ENCODE peak calls at places on chromosome 1, in eight cellular contexts. O is transverse colon, K is IMR-90, G is A549, F is Peyer's patch, V is right lobe of liver, E is ovary, J is GM12878. U is an unnamed sample.

GRCh38 chr1:23423415-23424170 is 955 bp downstream of the TCEA3 start:
- DNase-seq in K (no peak), G (no peak), O (peak; percentile 88), F (peak; percentile 88), J (no peak), V (peak; percentile 85), E (peak; percentile 74), U (no peak)

GRCh38 chr1:212413902-212414327 is 771 bp downstream of the PACC1 start:
- DNase-seq in O (no peak), G (no peak), J (no peak), K (peak; percentile 14), V (no peak), F (no peak), E (no peak), U (no peak)

GRCh38 chr1:28259935-28260802 is 851 bp downstream of the SESN2 start:
- DNase-seq in V (peak; percentile 73), K (peak; percentile 88), G (peak; percentile 75), E (peak; percentile 88), J (no peak), O (peak; percentile 72), F (peak; percentile 78), U (no peak)

GRCh38 chr1:42936309-42937078 is 22.2 kb downstream of the SLC2A1 start:
- DNase-seq in G (peak; percentile 92), K (peak; percentile 71), F (peak; percentile 66), J (no peak), V (no peak), O (peak; percentile 67), E (peak; percentile 66), U (peak; percentile 72)

GRCh38 chr1:183783342-183783741 is 21.6 kb upstream of the RGL1 start:
- DNase-seq in G (no peak), F (no peak), V (no peak), O (no peak), J (no peak), K (peak; percentile 36), E (no peak), U (no peak)

GRCh38 chr1:147545133-147545532 is 3.8 kb downstream of the BCL9 start:
- DNase-seq in K (peak; percentile 63), F (peak; percentile 45), V (no peak), G (no peak), E (no peak), O (peak; percentile 55), J (peak; percentile 24), U (peak; percentile 34)

GRCh38 chr1:229370601-229371021 is 27.8 kb upstream of the CCSAP start:
- DNase-seq in O (no peak), V (no peak), F (no peak), K (no peak), G (no peak), E (no peak), J (peak; percentile 27), U (no peak)

GRCh38 chr1:18989176-18989799 is 32.8 kb upstream of the IFFO2 start:
- DNase-seq in O (no peak), V (no peak), J (no peak), K (no peak), G (no peak), F (no peak), E (no peak), U (no peak)

DNA sequence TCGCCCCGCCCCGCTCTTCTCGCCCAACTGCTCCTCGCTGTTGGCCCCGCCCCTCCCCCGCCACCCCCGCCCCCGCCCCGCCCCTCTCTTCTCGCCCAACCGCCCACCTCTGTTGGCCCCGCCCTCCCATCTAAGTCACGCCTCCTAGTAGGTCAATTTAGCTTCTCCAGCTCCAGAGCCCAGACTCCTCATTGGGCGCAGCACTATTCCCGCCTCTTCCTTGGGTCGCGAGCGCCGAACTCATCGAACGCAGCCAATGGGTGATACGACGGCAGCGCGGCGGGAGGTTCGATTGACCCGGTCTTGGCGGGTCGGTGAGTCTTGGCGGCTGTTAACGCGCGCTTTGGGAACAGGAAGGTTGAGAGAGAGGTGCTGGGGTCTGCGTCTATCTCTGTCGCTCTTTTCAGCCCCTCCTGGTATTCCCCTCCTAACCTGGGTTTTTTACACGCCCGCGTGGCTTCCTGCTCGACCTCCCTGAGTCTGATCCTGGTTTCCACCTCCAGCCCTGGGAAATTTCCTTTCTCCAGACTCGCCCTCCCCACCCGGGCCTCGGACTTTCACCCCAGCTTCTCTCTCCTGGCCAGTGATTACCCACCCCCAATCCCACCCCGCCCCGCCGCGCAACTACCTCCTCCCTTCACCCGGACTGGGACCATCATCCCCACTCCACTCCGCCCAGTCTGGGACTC is at the start of gene RAD54L:
- DNase-seq in J (peak; percentile 94), F (peak; percentile 98), E (peak; percentile 98), O (peak; percentile 98), G (peak; percentile 98), K (peak; percentile 99), V (peak; percentile 97), U (peak; percentile 96)
- TF ChIP-seq POLR2A in J (peak; percentile 78), F (no peak), E (no peak), O (no peak), G (peak; percentile 28), K (peak; percentile 64), V (no peak), U (peak; percentile 67)

GRCh38 chr1:156726549-156727226 is 1.6 kb upstream of the METTL25B start:
- DNase-seq in E (no peak), F (no peak), G (peak; percentile 79), O (peak; percentile 64), K (peak; percentile 66), V (no peak), J (no peak), U (no peak)

GRCh38 chr1:156717411-156717810 is 10.9 kb upstream of the METTL25B start:
- DNase-seq in G (no peak), E (no peak), K (no peak), V (no peak), O (no peak), J (no peak), F (no peak), U (no peak)

GRCh38 chr1:156725683-156726280 is 2.5 kb upstream of the METTL25B start:
- DNase-seq in E (peak; percentile 83), G (peak; percentile 89), J (peak; percentile 64), O (peak; percentile 91), F (peak; percentile 92), K (peak; percentile 89), V (peak; percentile 89), U (peak; percentile 73)

DNA sequence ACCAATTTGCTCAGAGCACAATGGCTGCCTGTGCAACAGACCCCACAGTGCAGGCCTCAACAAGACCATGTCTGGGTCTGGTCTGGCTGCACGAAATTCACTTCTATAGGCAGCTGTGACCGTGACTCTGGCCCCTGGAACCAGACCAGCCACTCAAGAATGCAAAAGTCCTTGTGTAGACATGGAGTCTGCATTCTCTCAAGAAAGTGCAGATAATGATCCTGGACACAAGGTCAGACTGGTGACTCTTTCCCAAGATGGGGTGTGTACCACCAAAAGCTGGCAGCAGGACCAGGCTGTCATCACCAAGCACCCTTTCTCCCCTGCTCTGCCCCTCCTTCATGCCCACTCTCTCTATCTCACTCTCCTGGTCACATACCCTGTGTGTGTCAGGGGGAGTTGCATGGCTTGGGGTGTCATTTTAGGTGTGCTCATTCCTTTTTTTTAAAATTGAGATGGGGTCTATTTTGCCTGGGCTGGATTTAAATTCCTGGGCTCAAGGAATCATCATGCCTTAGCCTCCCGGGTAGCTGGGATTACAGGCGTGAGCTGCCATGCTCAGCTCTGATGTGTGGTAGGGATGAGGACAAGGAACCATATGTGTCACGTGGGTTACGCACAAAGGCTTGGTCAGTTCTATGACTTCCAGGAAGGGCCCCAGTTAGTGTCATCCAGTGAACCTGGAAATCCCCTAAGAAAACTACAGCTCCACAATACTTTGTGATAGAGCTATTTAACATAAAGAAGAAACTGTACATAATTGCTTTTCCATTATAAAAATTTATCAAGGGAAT is 6.9 kb upstream of the METTL25B start:
- DNase-seq in F (no peak), V (no peak), K (no peak), J (no peak), G (no peak), O (no peak), E (no peak), U (no peak)
- TF ChIP-seq POLR2A in F (no peak), V (no peak), K (no peak), J (no peak), G (no peak), O (no peak), E (no peak), U (no peak)

GRCh38 chr1:55323760-55324159 is 108.6 kb upstream of the USP24 start:
- DNase-seq in J (no peak), V (no peak), G (no peak), O (no peak), K (no peak), E (no peak), F (no peak), U (no peak)

GRCh38 chr1:55322842-55323241 is 107.7 kb upstream of the USP24 start:
- DNase-seq in V (no peak), J (no peak), E (no peak), G (peak; percentile 59), K (no peak), F (no peak), O (no peak), U (no peak)

GRCh38 chr1:55329091-55329490 is 113.9 kb upstream of the USP24 start:
- DNase-seq in E (no peak), O (no peak), J (no peak), V (peak; percentile 46), K (peak; percentile 18), F (no peak), G (no peak), U (no peak)

GRCh38 chr1:55329826-55330432 is 114.8 kb upstream of the USP24 start:
- DNase-seq in V (no peak), K (no peak), E (no peak), G (no peak), F (no peak), O (no peak), J (no peak), U (no peak)

DNA sequence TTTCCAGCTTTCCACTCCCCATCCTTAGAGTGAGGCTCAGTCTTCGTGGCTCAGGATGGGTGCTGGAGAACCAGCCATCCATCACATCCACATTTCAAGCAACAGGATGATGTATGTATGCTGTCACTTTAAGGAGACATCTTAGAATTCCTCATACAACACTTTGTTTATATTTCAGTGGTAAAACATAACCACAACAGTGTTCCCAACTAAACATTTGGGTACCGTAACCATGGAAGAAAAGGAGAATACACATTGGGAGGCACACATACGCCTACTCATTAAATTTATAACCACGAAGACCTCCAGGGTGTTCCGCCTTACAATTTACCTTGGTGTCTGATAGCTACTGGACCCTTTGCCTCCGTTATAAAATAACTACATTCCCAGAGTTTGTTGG is 111.3 kb upstream of the USP24 start:
- DNase-seq in F (no peak), V (no peak), K (peak; percentile 62), J (no peak), O (no peak), G (no peak), E (no peak), U (no peak)
- TF ChIP-seq POLR2A in F (no peak), V (no peak), K (no peak), J (no peak), O (no peak), G (no peak), E (no peak), U (no peak)

GRCh38 chr1:40944841-40945430 is 34.6 kb upstream of the CTPS1 start:
- DNase-seq in O (no peak), J (no peak), F (no peak), E (peak; percentile 54), G (no peak), K (peak; percentile 43), V (peak; percentile 57), U (no peak)

GRCh38 chr1:40938393-40938792 is 41.1 kb upstream of the CTPS1 start:
- DNase-seq in J (no peak), O (no peak), E (no peak), K (no peak), V (no peak), G (no peak), F (no peak), U (no peak)

GRCh38 chr1:40944326-40944725 is 35.2 kb upstream of the CTPS1 start:
- DNase-seq in E (peak; percentile 58), K (peak; percentile 92), G (peak; percentile 80), F (no peak), O (peak; percentile 19), J (no peak), V (peak; percentile 59), U (no peak)

GRCh38 chr1:40936878-40937484 is 42.5 kb upstream of the CTPS1 start:
- DNase-seq in K (peak; percentile 86), G (no peak), O (no peak), F (no peak), J (no peak), V (no peak), E (no peak), U (no peak)

DNA sequence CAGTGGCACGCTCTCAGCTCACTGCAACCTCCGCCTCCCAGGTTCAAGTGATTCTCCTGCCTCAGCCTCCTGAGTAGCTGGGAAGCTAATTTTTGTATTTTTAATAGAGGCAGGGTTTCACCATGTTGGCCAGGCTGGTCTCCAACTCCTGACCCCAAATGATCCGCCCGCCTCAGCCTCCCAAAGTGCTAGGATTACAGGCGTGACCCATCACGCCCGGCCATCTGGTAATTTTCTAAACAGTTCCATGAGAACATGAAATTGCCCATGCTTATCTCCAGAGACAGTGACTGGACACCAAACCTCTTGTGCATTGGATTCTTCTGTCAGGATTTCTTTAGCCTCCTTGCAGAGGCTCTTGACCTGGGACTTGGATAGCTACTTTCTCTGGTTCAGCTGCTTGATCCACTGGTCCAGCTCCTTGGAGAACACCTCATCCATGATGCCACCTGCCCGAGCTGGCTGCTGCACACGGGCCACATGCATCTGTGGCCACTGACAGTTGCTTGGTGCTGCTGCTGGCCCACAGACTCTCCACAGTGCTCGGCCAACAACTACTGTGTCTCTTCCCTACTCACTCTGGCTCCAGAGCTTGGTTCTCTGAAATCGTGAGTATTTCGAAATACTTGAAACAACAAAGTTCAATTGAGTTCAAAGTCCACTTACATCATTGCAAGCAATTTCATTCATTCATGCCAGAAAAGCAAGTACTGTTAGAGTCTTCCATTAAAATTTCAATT is 40.0 kb upstream of the CTPS1 start:
- DNase-seq in K (peak; percentile 70), V (peak; percentile 59), G (peak; percentile 69), J (no peak), F (no peak), O (peak; percentile 17), E (peak; percentile 21), U (no peak)
- TF ChIP-seq POLR2A in K (no peak), V (peak; percentile 58), G (no peak), J (no peak), F (no peak), O (no peak), E (no peak), U (no peak)